ENCODE peak calls at places on chromosome 9, in five cellular contexts. C is colonic mucosa, R is fibroblast of villous mesenchyme, K is cardiac fibroblast, W is GM12865. A is an unnamed sample.

GRCh38 chr9:136373300-136374182 is at the start of gene CARD9:
- DNase-seq in R (peak), K (no peak), W (no peak), C (no peak), A (no peak)

GRCh38 chr9:126702501-126703329 is 89.0 kb downstream of the LMX1B start:
- DNase-seq in W (no peak), R (peak), K (no peak), C (no peak), A (no peak)

GRCh38 chr9:128600111-128600510 is 47.7 kb downstream of the SPTAN1 start:
- DNase-seq in K (no peak), C (no peak), W (peak), R (no peak), A (no peak)

GRCh38 chr9:134054891-134055811 is 12.7 kb downstream of the BRD3 start:
- DNase-seq in C (no peak), W (no peak), K (no peak), R (no peak), A (no peak)

GRCh38 chr9:122226142-122226757 is 2.5 kb downstream of the LHX6 start:
- DNase-seq in W (no peak), K (no peak), C (no peak), R (no peak), A (no peak)

GRCh38 chr9:87112656-87113055 is 165.3 kb upstream of the GAS1 start:
- DNase-seq in C (no peak), R (no peak), W (no peak), K (peak), A (no peak)

GRCh38 chr9:89678394-89679005 is 73.7 kb downstream of the GADD45G start:
- DNase-seq in C (no peak), K (no peak), W (no peak), R (no peak), A (no peak)

GRCh38 chr9:115133649-115134048 is 15.7 kb upstream of the TNC start:
- DNase-seq in K (peak), C (no peak), W (no peak), R (peak), A (no peak)

GRCh38 chr9:124709291-124709690 is 61.8 kb downstream of the NR6A1 start:
- DNase-seq in K (no peak), W (no peak), C (no peak), R (no peak), A (no peak)

GRCh38 chr9:37921168-37921510 is 17.2 kb upstream of the SLC25A51 start:
- DNase-seq in K (no peak), C (no peak), R (no peak), W (no peak), A (no peak)

DNA sequence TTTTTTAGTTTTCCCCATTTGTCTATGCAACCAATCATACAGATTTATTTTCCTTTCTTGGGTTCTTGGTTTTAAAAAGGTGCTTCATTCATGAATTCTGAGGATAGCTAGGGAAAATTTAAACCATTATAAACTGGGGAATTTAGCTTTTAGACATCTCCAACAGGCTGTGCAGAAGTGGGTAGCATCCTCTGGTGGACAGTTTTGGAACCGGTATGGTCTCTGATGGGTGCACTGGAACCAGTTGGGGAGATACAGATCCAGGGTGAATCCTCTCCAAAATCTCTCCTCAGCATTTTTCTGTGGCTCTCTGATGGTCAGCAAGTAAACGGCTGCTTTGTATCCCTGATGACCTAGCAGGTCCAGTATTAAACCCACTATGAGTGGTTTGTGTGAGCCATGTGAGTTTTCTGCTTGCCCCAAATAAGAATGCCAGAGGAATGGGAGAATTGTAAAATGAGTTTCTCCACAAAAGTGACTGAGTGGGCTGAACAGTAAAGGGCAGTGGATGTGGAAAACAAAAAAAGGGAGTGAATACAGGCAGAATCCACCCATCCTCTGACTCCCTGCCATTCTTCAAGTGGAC is 9.1 kb upstream of the DNAJC25 start:
- DNase-seq in C (peak), W (peak), R (peak), K (peak), A (no peak)
- TF ChIP-seq CTCF in C (peak), W (peak), R (peak), K (peak), A (peak)

DNA sequence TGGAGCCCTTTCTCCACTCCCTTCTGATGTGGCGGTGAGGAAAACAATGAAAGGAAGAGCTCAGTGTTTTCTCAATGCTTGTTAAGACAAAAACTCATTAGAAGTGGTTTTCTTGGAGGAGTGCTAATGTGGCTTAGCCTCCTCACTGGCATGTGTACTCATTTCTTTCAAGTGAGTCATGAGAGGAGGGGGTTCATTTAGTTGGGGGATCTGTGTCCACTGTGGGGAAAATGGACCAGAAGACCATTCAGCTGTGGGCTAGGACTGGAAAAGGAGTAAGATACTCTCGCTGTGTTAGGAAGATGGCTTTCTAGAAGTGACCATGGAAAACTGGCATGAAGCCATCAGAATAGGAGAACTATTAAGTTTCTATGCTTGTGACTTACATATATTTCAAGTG is 23.5 kb downstream of the KLF9 start:
- DNase-seq in R (no peak), C (no peak), W (no peak), K (peak), A (no peak)
- H3K4me3 ChIP-seq in R (no peak), C (no peak), W (no peak), K (no peak), A (no peak)

DNA sequence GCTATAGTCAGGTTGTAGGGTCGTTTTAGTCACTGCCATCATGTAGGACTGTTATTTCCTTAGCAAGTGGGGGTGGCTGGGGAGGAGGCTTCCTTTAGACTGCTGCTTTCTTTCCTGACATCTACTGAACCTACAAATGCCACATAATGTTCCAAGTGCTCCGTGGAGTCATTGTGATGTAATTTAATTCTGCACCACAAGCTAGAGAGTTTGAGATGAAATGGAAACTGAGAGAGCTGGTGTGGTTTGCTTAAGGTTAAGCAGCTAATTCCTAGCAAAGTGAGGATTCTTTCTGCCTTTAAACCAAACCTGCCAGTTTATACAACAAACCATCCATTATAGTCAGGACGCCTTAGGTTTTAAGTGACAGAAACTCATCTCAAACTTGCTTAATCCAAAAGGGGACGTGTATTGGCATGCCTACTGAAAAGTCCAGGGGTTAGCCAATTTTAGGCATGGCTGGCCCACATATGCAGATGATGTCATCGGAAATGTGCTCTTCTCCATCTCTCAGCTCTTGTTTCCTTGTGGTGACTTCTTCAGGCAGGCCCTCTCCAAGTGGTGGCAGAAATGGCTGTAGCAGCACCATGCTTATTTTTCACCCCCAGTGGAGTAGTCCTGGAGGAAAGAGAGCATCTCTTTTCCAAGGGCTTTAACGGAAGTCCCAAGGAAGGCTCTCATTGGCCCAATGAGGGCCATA is 30.5 kb downstream of the ZNF618 start:
- DNase-seq in C (no peak), K (peak), W (no peak), R (no peak), A (no peak)
- TF ChIP-seq CTCF in C (no peak), K (no peak), W (no peak), R (no peak), A (no peak)

GRCh38 chr9:94922098-94922607 is 195.7 kb downstream of the AOPEP start:
- DNase-seq in K (peak), R (peak), C (no peak), W (no peak), A (no peak)
- H3K4me3 ChIP-seq in K (no peak), R (no peak), C (no peak), W (no peak), A (no peak)

DNA sequence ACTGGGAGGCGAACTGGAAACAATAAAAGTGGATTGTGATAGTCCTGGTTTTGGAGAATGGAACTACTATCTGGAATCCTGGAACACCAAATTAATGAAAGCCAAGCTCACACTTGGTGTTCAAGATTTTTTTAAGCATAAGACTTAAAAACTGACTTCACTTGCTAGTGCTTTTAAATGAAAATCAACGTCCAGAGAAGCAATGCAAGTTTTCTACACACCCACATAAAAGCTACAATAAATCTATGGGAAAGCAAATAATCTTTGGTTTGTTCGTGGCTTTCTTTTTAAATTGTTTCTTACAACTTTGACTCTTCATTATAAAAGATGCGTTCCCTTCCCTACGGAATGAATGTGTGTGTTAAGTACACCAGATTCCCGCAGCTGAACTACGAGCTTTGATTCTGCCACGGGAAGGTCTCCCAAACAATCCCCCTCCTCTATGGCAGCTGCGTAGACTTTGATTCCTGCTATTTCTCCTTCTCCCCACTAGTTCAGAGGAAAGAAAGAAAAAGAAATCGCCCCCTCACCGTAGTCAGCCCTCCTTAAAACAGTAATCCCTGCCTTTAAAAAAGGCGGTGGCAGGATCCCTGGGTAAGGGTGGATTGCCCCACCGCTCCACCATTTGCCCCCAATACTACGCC is 1057.2 kb upstream of the DMAC1 start:
- DNase-seq in C (no peak), W (no peak), R (no peak), K (no peak), A (no peak)
- TF ChIP-seq CTCF in C (no peak), W (no peak), R (no peak), K (no peak), A (no peak)

GRCh38 chr9:93003552-93004407 is 54.7 kb upstream of the SUSD3 start:
- DNase-seq in R (peak), C (peak), W (peak), K (peak), A (peak)
- H3K4me3 ChIP-seq in R (peak), C (peak), W (no peak), K (no peak), A (no peak)

GRCh38 chr9:109248133-109248581 is 72.7 kb downstream of the EPB41L4B start:
- DNase-seq in C (no peak), R (peak), W (no peak), K (peak), A (no peak)
- TF ChIP-seq CTCF in C (no peak), R (peak), W (no peak), K (peak), A (no peak)

GRCh38 chr9:17699615-17700315 is 120.9 kb downstream of the SH3GL2 start:
- DNase-seq in C (no peak), W (no peak), K (no peak), R (no peak), A (no peak)

GRCh38 chr9:17695482-17695881 is 116.6 kb downstream of the SH3GL2 start:
- DNase-seq in K (no peak), R (no peak), W (no peak), C (no peak), A (no peak)

GRCh38 chr9:17688834-17689233 is 110.0 kb downstream of the SH3GL2 start:
- DNase-seq in R (no peak), C (no peak), K (no peak), W (no peak), A (no peak)

GRCh38 chr9:17694336-17694735 is 115.5 kb downstream of the SH3GL2 start:
- DNase-seq in R (no peak), W (no peak), K (no peak), C (no peak), A (no peak)
- H3K4me3 ChIP-seq in R (no peak), W (no peak), K (no peak), C (no peak), A (no peak)